ENCODE peak calls at places on chromosome 14, in eight cellular contexts. One of them, this sample, is unnamed.

GRCh38 chr14:60021619-60022018 is 70.1 kb upstream of the PCNX4 start:
- DNase-seq in dorsolateral prefrontal cortex: no peak
- DNase-seq in GM23248: no peak
- DNase-seq in hepatocyte: no peak
- DNase-seq in astrocyte: no peak
- DNase-seq in adrenal gland: no peak
- DNase-seq in aorta: no peak
- DNase-seq in CD4-positive, alpha-beta T cell: no peak
- DNase-seq in this sample: no peak

GRCh38 chr14:100787659-100788058 is 38.3 kb upstream of the MEG3 start:
- DNase-seq in CD4-positive, alpha-beta T cell: no peak
- DNase-seq in aorta: no peak
- DNase-seq in dorsolateral prefrontal cortex: no peak
- DNase-seq in GM23248: no peak
- DNase-seq in astrocyte: no peak
- DNase-seq in adrenal gland: no peak
- DNase-seq in hepatocyte: no peak
- DNase-seq in this sample: no peak

GRCh38 chr14:30230719-30231118 is 303.1 kb upstream of the PRKD1 start:
- DNase-seq in hepatocyte: no peak
- DNase-seq in CD4-positive, alpha-beta T cell: no peak
- DNase-seq in adrenal gland: no peak
- DNase-seq in dorsolateral prefrontal cortex: no peak
- DNase-seq in astrocyte: no peak
- DNase-seq in aorta: no peak
- DNase-seq in GM23248: no peak
- DNase-seq in this sample: no peak

GRCh38 chr14:59269431-59269830 is 81.0 kb downstream of the DAAM1 start:
- DNase-seq in aorta: no peak
- DNase-seq in GM23248: no peak
- DNase-seq in dorsolateral prefrontal cortex: no peak
- DNase-seq in hepatocyte: no peak
- DNase-seq in astrocyte: no peak
- DNase-seq in adrenal gland: no peak
- DNase-seq in CD4-positive, alpha-beta T cell: no peak
- DNase-seq in this sample: no peak

GRCh38 chr14:95255013-95255412 is 64.7 kb downstream of the CLMN start:
- DNase-seq in hepatocyte: no peak
- DNase-seq in GM23248: no peak
- DNase-seq in CD4-positive, alpha-beta T cell: no peak
- DNase-seq in dorsolateral prefrontal cortex: no peak
- DNase-seq in adrenal gland: no peak
- DNase-seq in astrocyte: no peak
- DNase-seq in aorta: no peak
- DNase-seq in this sample: no peak

GRCh38 chr14:56592746-56593544 is 13.3 kb downstream of the TMEM260 start:
- DNase-seq in GM23248: no peak
- DNase-seq in adrenal gland: no peak
- DNase-seq in dorsolateral prefrontal cortex: no peak
- DNase-seq in aorta: no peak
- DNase-seq in astrocyte: no peak
- DNase-seq in hepatocyte: peak
- DNase-seq in CD4-positive, alpha-beta T cell: no peak
- DNase-seq in this sample: no peak

GRCh38 chr14:57461777-57462320 is 31.8 kb downstream of the CCDC198 start:
- DNase-seq in adrenal gland: no peak
- DNase-seq in dorsolateral prefrontal cortex: no peak
- DNase-seq in aorta: no peak
- DNase-seq in astrocyte: no peak
- DNase-seq in CD4-positive, alpha-beta T cell: no peak
- DNase-seq in hepatocyte: peak
- DNase-seq in GM23248: no peak
- DNase-seq in this sample: no peak

GRCh38 chr14:93989939-93990338 is 7.2 kb upstream of the CCDC197 start:
- DNase-seq in dorsolateral prefrontal cortex: no peak
- DNase-seq in GM23248: no peak
- DNase-seq in astrocyte: no peak
- DNase-seq in adrenal gland: no peak
- DNase-seq in hepatocyte: no peak
- DNase-seq in aorta: no peak
- DNase-seq in CD4-positive, alpha-beta T cell: no peak
- DNase-seq in this sample: no peak

GRCh38 chr14:67137744-67138371 is 51.4 kb upstream of the GARIN2 start:
- DNase-seq in aorta: no peak
- DNase-seq in dorsolateral prefrontal cortex: no peak
- DNase-seq in CD4-positive, alpha-beta T cell: no peak
- DNase-seq in adrenal gland: no peak
- DNase-seq in astrocyte: peak
- DNase-seq in hepatocyte: no peak
- DNase-seq in GM23248: peak
- DNase-seq in this sample: peak

GRCh38 chr14:59013672-59014298 is 174.7 kb upstream of the DAAM1 start:
- DNase-seq in astrocyte: peak
- DNase-seq in CD4-positive, alpha-beta T cell: no peak
- DNase-seq in dorsolateral prefrontal cortex: no peak
- DNase-seq in aorta: no peak
- DNase-seq in hepatocyte: no peak
- DNase-seq in GM23248: peak
- DNase-seq in adrenal gland: no peak
- DNase-seq in this sample: no peak

GRCh38 chr14:52546318-52546670 is 6.0 kb downstream of the TXNDC16 start:
- DNase-seq in GM23248: no peak
- DNase-seq in astrocyte: no peak
- DNase-seq in dorsolateral prefrontal cortex: no peak
- DNase-seq in aorta: no peak
- DNase-seq in hepatocyte: no peak
- DNase-seq in adrenal gland: no peak
- DNase-seq in CD4-positive, alpha-beta T cell: no peak
- DNase-seq in this sample: no peak

DNA sequence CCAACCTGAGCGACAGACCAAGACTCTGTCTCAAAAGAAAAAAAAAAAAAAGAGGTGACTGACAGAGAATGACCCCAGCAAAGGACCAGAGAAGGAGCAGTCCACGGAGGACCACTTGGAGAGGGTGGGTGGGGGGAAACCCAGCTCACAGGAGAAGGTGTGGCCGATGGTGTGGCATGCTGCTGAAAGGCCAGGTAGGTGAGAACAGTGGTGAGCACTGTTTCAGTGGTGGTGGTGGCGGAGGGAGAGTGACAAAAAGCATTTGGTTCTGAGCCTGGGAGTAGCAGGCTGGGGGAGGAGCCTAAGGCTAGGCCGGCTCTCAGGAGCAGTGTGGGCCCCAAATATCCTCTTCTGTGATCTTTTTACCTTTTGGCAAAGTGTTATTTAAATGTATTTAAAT is 63.8 kb downstream of the IRF2BPL start:
- DNase-seq in GM23248: no peak
- DNase-seq in astrocyte: no peak
- DNase-seq in adrenal gland: no peak
- DNase-seq in dorsolateral prefrontal cortex: no peak
- DNase-seq in hepatocyte: no peak
- DNase-seq in aorta: no peak
- DNase-seq in CD4-positive, alpha-beta T cell: no peak
- DNase-seq in this sample: no peak
- H3K27ac ChIP-seq in GM23248: no peak
- H3K27ac ChIP-seq in astrocyte: no peak
- H3K27ac ChIP-seq in adrenal gland: no peak
- H3K27ac ChIP-seq in dorsolateral prefrontal cortex: no peak
- H3K27ac ChIP-seq in hepatocyte: no peak
- H3K27ac ChIP-seq in aorta: no peak
- H3K27ac ChIP-seq in CD4-positive, alpha-beta T cell: no peak
- H3K27ac ChIP-seq in this sample: peak

GRCh38 chr14:105473677-105474477 is 744 bp upstream of the CRIP2 start:
- DNase-seq in dorsolateral prefrontal cortex: peak
- DNase-seq in adrenal gland: peak
- DNase-seq in hepatocyte: peak
- DNase-seq in GM23248: peak
- DNase-seq in astrocyte: peak
- DNase-seq in aorta: peak
- DNase-seq in CD4-positive, alpha-beta T cell: peak
- DNase-seq in this sample: peak
- H3K27ac ChIP-seq in dorsolateral prefrontal cortex: peak
- H3K27ac ChIP-seq in adrenal gland: peak
- H3K27ac ChIP-seq in hepatocyte: peak
- H3K27ac ChIP-seq in GM23248: peak
- H3K27ac ChIP-seq in astrocyte: peak
- H3K27ac ChIP-seq in aorta: peak
- H3K27ac ChIP-seq in CD4-positive, alpha-beta T cell: no peak
- H3K27ac ChIP-seq in this sample: peak

DNA sequence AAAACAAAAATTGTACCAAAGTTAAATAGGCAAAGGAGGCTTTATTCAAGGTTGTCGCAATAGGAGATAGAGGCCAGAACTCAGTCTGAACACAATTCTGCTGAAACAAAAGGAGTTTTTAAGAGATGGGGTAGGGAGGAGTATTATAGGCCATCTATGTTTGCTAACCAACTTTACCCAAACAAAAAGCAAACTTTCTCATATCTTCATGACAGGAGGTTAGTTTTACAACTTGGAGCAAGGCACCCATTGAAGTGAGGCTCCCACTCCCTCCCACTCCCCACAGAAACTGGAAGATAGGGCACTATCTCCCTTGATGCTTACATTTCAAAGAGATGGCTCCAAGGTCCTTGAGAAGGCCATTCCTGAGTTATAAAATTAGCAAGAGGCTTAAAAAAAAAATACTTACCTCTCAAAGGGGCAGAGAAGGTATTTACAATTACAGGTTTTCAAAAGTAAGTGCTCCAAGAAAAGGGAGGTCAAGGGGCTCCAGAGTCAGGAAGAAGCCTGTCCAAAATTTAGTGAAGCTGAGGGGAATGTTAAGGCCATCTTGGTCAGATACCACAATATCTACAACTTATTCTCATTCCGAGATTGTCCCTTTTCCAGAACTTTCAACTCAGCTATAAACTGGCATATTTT is 84.4 kb upstream of the DHRS4 start:
- DNase-seq in adrenal gland: no peak
- DNase-seq in GM23248: no peak
- DNase-seq in astrocyte: no peak
- DNase-seq in hepatocyte: no peak
- DNase-seq in aorta: no peak
- DNase-seq in dorsolateral prefrontal cortex: no peak
- DNase-seq in CD4-positive, alpha-beta T cell: no peak
- DNase-seq in this sample: no peak
- H3K27ac ChIP-seq in adrenal gland: no peak
- H3K27ac ChIP-seq in GM23248: no peak
- H3K27ac ChIP-seq in astrocyte: no peak
- H3K27ac ChIP-seq in hepatocyte: no peak
- H3K27ac ChIP-seq in aorta: no peak
- H3K27ac ChIP-seq in dorsolateral prefrontal cortex: no peak
- H3K27ac ChIP-seq in CD4-positive, alpha-beta T cell: no peak
- H3K27ac ChIP-seq in this sample: no peak

GRCh38 chr14:64721391-64721791 is 17.2 kb downstream of the PLEKHG3 start:
- DNase-seq in GM23248: peak
- DNase-seq in dorsolateral prefrontal cortex: no peak
- DNase-seq in aorta: peak
- DNase-seq in adrenal gland: no peak
- DNase-seq in astrocyte: peak
- DNase-seq in hepatocyte: no peak
- DNase-seq in CD4-positive, alpha-beta T cell: no peak
- DNase-seq in this sample: no peak

GRCh38 chr14:64723691-64724577 is 19.7 kb downstream of the PLEKHG3 start:
- DNase-seq in dorsolateral prefrontal cortex: no peak
- DNase-seq in GM23248: no peak
- DNase-seq in hepatocyte: peak
- DNase-seq in adrenal gland: no peak
- DNase-seq in CD4-positive, alpha-beta T cell: no peak
- DNase-seq in astrocyte: no peak
- DNase-seq in aorta: no peak
- DNase-seq in this sample: no peak

GRCh38 chr14:64721899-64722298 is 17.7 kb downstream of the PLEKHG3 start:
- DNase-seq in hepatocyte: no peak
- DNase-seq in aorta: no peak
- DNase-seq in astrocyte: no peak
- DNase-seq in dorsolateral prefrontal cortex: no peak
- DNase-seq in CD4-positive, alpha-beta T cell: no peak
- DNase-seq in adrenal gland: no peak
- DNase-seq in GM23248: no peak
- DNase-seq in this sample: no peak

GRCh38 chr14:64724578-64724930 is 20.3 kb downstream of the PLEKHG3 start:
- DNase-seq in aorta: no peak
- DNase-seq in CD4-positive, alpha-beta T cell: no peak
- DNase-seq in adrenal gland: no peak
- DNase-seq in hepatocyte: no peak
- DNase-seq in GM23248: no peak
- DNase-seq in astrocyte: no peak
- DNase-seq in dorsolateral prefrontal cortex: no peak
- DNase-seq in this sample: no peak

GRCh38 chr14:64722842-64723447 is 18.7 kb downstream of the PLEKHG3 start:
- DNase-seq in dorsolateral prefrontal cortex: no peak
- DNase-seq in astrocyte: no peak
- DNase-seq in aorta: no peak
- DNase-seq in hepatocyte: no peak
- DNase-seq in GM23248: no peak
- DNase-seq in CD4-positive, alpha-beta T cell: peak
- DNase-seq in adrenal gland: no peak
- DNase-seq in this sample: peak
- H3K27ac ChIP-seq in dorsolateral prefrontal cortex: peak
- H3K27ac ChIP-seq in astrocyte: no peak
- H3K27ac ChIP-seq in aorta: peak
- H3K27ac ChIP-seq in hepatocyte: peak
- H3K27ac ChIP-seq in GM23248: no peak
- H3K27ac ChIP-seq in CD4-positive, alpha-beta T cell: peak
- H3K27ac ChIP-seq in adrenal gland: no peak
- H3K27ac ChIP-seq in this sample: peak

DNA sequence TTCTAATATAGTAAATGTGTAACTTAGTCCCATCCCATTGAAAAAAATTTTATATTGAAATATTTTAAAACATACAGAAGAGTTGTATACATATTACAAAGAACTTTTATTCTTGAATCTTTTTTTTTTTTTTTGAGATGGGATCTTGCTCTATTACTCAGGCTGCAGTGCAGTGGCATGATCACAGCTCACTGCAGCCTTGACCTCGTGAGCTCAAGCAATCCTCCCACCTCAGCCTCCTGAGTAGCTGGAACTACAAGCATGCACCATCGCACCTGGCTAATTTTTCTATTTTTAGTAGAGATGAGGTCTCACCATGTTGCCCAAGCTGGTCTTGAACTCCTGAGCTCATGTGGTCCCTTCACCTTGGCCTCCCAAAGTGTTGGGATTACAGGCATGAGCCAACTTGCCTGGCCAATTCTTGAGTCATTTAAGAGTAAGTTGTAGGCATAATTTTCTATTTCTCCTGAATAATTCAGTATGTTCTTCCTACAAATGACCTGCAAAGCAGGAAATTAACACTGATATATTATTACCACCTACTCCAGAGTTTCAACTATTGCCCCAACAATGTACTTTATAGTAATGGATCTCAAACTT is 153.0 kb upstream of the BMP4 start:
- DNase-seq in hepatocyte: no peak
- DNase-seq in dorsolateral prefrontal cortex: no peak
- DNase-seq in CD4-positive, alpha-beta T cell: no peak
- DNase-seq in adrenal gland: no peak
- DNase-seq in aorta: no peak
- DNase-seq in GM23248: no peak
- DNase-seq in astrocyte: no peak
- DNase-seq in this sample: no peak
- H3K27ac ChIP-seq in hepatocyte: no peak
- H3K27ac ChIP-seq in dorsolateral prefrontal cortex: no peak
- H3K27ac ChIP-seq in CD4-positive, alpha-beta T cell: no peak
- H3K27ac ChIP-seq in adrenal gland: no peak
- H3K27ac ChIP-seq in aorta: no peak
- H3K27ac ChIP-seq in GM23248: no peak
- H3K27ac ChIP-seq in astrocyte: peak
- H3K27ac ChIP-seq in this sample: peak